ENCODE peak calls at places on chromosomes 7 and 10, in six cellular contexts. E, M, T, P, G and W are unnamed samples.

GRCh38 chr7:73454424-73454823 is 20.8 kb downstream of the FZD9 start:
- DNase-seq in E (no peak), P (no peak), G (peak; percentile 38), M (no peak), T (no peak), W (no peak)

GRCh38 chr7:106563466-106564150 is 97.3 kb downstream of the CCDC71L start:
- DNase-seq in E (peak; percentile 18), T (no peak), M (no peak), G (peak; percentile 39), P (no peak), W (no peak)

GRCh38 chr7:147485660-147486210 is 1104.8 kb upstream of the C7orf33 start:
- DNase-seq in G (no peak), T (no peak), P (no peak), E (no peak), M (no peak), W (no peak)

GRCh38 chr10:1549591-1550290 is 187.6 kb downstream of the ADARB2 start:
- DNase-seq in T (no peak), M (no peak), G (no peak), E (no peak), P (no peak), W (peak; percentile 28)

GRCh38 chr7:36096460-36097095 is 56.5 kb upstream of the EEPD1 start:
- DNase-seq in P (no peak), M (no peak), T (no peak), E (no peak), G (no peak), W (no peak)

GRCh38 chr7:30887464-30887872 is 24.2 kb upstream of the AQP1 start:
- DNase-seq in P (no peak), T (peak; percentile 42), E (no peak), G (no peak), M (no peak), W (no peak)

GRCh38 chr7:150361807-150362621 is 6.6 kb upstream of the REPIN1 start:
- DNase-seq in E (no peak), P (no peak), M (no peak), T (no peak), G (no peak), W (peak; percentile 45)

GRCh38 chr10:110915035-110915434 is 3.9 kb downstream of the BBIP1 start:
- DNase-seq in E (no peak), G (no peak), P (no peak), T (no peak), M (no peak), W (no peak)

GRCh38 chr7:152974577-152974976 is 215.0 kb downstream of the ACTR3B start:
- DNase-seq in M (no peak), E (no peak), P (no peak), T (no peak), G (no peak), W (no peak)

GRCh38 chr10:46515402-46516192 is 40.9 kb downstream of the GPRIN2 start:
- DNase-seq in G (no peak), P (no peak), E (no peak), M (peak; percentile 15), T (no peak), W (no peak)

GRCh38 chr10:101238732-101239105 is 9.5 kb upstream of the LBX1 start:
- DNase-seq in E (no peak), M (no peak), P (no peak), T (no peak), G (no peak), W (no peak)

GRCh38 chr7:161786-162185 is 30.6 kb upstream of the FAM20C start:
- DNase-seq in G (no peak), E (no peak), M (no peak), T (no peak), P (peak; percentile 22), W (peak; percentile 21)

GRCh38 chr7:105210721-105211205 is 178.0 kb downstream of the SRPK2 start:
- DNase-seq in P (peak; percentile 57), M (peak; percentile 22), E (no peak), G (no peak), T (no peak), W (no peak)

GRCh38 chr10:46285300-46285699 is 1.5 kb upstream of the ANTXRL start:
- DNase-seq in P (peak; percentile 2), T (no peak), E (no peak), G (no peak), M (peak; percentile 1), W (no peak)

GRCh38 chr10:97445722-97446639 is at the start of the genes EXOSC1 and ZDHHC16:
- DNase-seq in E (peak; percentile 97), P (peak; percentile 93), T (peak; percentile 94), G (peak; percentile 97), M (peak; percentile 90), W (peak; percentile 96)

GRCh38 chr7:137245890-137246289 is 97.6 kb downstream of the PTN start:
- DNase-seq in T (no peak), P (no peak), E (peak; percentile 5), G (peak; percentile 83), M (no peak), W (no peak)

GRCh38 chr7:136956232-136956631 is 87.8 kb downstream of the CHRM2 start:
- DNase-seq in P (no peak), G (peak; percentile 87), T (no peak), E (peak; percentile 70), M (no peak), W (no peak)

GRCh38 chr10:46555713-46556514 is 544 bp downstream of the GPRIN2 start:
- DNase-seq in E (no peak), G (no peak), T (peak; percentile 65), M (peak; percentile 16), P (peak; percentile 26), W (peak; percentile 53)

GRCh38 chr7:66894463-66895080 is 26.5 kb upstream of the TMEM248 start:
- DNase-seq in P (no peak), G (peak; percentile 46), T (no peak), E (peak; percentile 14), M (no peak), W (peak; percentile 41)

GRCh38 chr7:108461855-108462254 is 5.6 kb upstream of the NRCAM start:
- DNase-seq in G (no peak), E (no peak), T (no peak), M (no peak), P (no peak), W (no peak)

GRCh38 chr10:21060626-21061025 is 163.5 kb upstream of the NEBL start:
- DNase-seq in E (no peak), T (no peak), G (no peak), P (no peak), M (no peak), W (no peak)

GRCh38 chr10:73998623-73999622 is 1.0 kb downstream of the VCL start:
- DNase-seq in T (peak; percentile 49), M (peak; percentile 71), E (peak; percentile 88), P (peak; percentile 71), G (peak; percentile 86), W (peak; percentile 78)

GRCh38 chr10:87053121-87053520 is 33.0 kb downstream of the FAM25A start:
- DNase-seq in E (no peak), M (no peak), P (peak; percentile 70), T (no peak), G (no peak), W (no peak)

GRCh38 chr10:92989250-92989649 is 71.3 kb upstream of the CYP26C1 start:
- DNase-seq in M (no peak), T (no peak), P (no peak), G (no peak), E (no peak), W (no peak)

GRCh38 chr10:112375721-112376577 is 2.0 kb downstream of the ACSL5 start:
- DNase-seq in G (peak; percentile 49), T (peak; percentile 62), M (peak; percentile 67), P (peak; percentile 68), E (peak; percentile 51), W (no peak)

GRCh38 chr10:3757638-3758490 is 27.1 kb downstream of the KLF6 start:
- DNase-seq in P (no peak), E (peak; percentile 50), M (no peak), T (no peak), G (no peak), W (no peak)

GRCh38 chr10:132942101-132942739 is at the start of gene CFAP46:
- DNase-seq in G (peak; percentile 44), T (peak; percentile 44), M (peak; percentile 35), E (peak; percentile 68), P (peak; percentile 73), W (peak; percentile 85)

GRCh38 chr7:27176343-27176731 is 2.2 kb upstream of the HOXA10 start:
- DNase-seq in P (no peak), G (no peak), E (no peak), T (no peak), M (no peak), W (no peak)

GRCh38 chr10:119509909-119510451 is 32.5 kb downstream of the RGS10 start:
- DNase-seq in T (no peak), M (no peak), E (no peak), P (peak; percentile 91), G (no peak), W (peak; percentile 84)

GRCh38 chr10:44332465-44332864 is 52.4 kb downstream of the CXCL12 start:
- DNase-seq in G (no peak), E (no peak), P (no peak), M (no peak), T (no peak), W (no peak)

GRCh38 chr7:3244241-3244814 is 56.7 kb upstream of the SDK1 start:
- DNase-seq in M (no peak), G (peak; percentile 92), P (no peak), E (peak; percentile 94), T (no peak), W (no peak)

GRCh38 chr10:11146402-11147171 is 128.9 kb downstream of the CELF2 start:
- DNase-seq in M (no peak), G (peak; percentile 9), P (no peak), T (no peak), E (peak; percentile 90), W (no peak)
- H3K4me1 ChIP-seq in M (peaks cover 19% of the 10 kb centered on the region), G (no peaks in the 10 kb centered on the region), P (peaks cover 88% of the 10 kb centered on the region), T (peaks cover 6% of the 10 kb centered on the region), E (peaks cover 6% of the 10 kb centered on the region), W (peaks cover 12% of the 10 kb centered on the region)

DNA sequence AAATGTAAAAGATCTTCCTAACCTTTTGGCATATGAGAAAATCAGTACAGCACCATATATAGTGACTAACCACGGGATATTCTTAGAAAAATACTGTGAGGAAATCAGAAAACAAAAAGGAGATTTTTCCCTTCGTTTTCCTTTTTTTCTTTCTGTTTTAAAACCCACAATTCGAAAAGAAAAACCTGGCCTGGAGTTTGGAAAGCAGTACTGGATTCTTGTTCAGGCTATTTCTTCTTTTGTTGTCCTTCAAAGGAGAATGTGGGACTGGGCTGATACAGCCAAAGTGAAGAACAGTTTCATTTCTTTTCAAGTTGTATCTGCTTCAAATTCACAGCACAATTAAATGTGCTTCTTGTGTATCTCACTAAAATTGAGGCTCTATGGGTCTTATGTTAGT is 156.8 kb upstream of the PHYHIPL start:
- DNase-seq in E (no peak), T (no peak), M (no peak), P (no peak), G (no peak), W (no peak)
- H3K27ac ChIP-seq in E (no peak overlapping the region), T (no peak overlapping the region), M (peak overlapping the region; percentile 69), P (peak overlapping the region; percentile 13), G (no peak overlapping the region), W (peak overlapping the region; percentile 14)

DNA sequence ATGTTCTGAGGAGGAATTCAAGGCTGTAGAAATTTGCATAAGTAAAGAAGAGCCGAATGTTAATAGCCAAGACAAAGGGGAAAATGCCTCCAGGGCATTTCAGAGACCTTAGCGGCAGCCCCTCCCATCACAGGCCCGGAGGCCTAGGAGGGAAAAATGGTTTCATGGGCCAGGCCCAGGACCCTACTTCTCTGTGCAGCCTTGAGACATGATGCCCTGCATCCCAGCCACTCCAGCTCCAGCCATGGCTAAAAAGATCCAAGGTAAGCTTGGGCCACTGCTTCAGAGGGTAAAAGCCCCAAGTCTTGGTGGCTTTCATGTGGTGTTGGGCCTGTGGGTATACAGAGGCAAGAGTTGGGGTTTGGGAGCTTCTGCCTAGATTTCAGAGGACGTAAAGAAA is 225.7 kb downstream of the ARHGAP12 start:
- DNase-seq in E (no peak), G (no peak), M (no peak), P (no peak), T (no peak), W (no peak)
- H3K4me1 ChIP-seq in E (peaks cover 19% of the 10 kb centered on the region), G (peaks cover 32% of the 10 kb centered on the region), M (peaks cover 21% of the 10 kb centered on the region), P (peaks cover 90% of the 10 kb centered on the region), T (peaks cover 40% of the 10 kb centered on the region), W (peaks cover 10% of the 10 kb centered on the region)

GRCh38 chr7:54859545-54859944 is 100.5 kb upstream of the SEC61G start:
- DNase-seq in G (no peak), P (no peak), E (no peak), T (no peak), M (no peak), W (no peak)
- H3K27ac ChIP-seq in G (no peak overlapping the region), P (no peak overlapping the region), E (no peak overlapping the region), T (no peak overlapping the region), M (no peak overlapping the region), W (no peak overlapping the region)